ENCODE peak calls at places on chromosomes 16 and 17, in six cellular contexts. One of them, this sample, is unnamed.

GRCh38 chr16:12147681-12148479 is 171.3 kb downstream of the SNX29 start:
- DNase-seq in HEK293T: no peak
- DNase-seq in naive B cell: peak
- DNase-seq in astrocyte: no peak
- DNase-seq in kidney tubule cell: peak
- DNase-seq in effector CD8-positive, alpha-beta T cell: no peak
- DNase-seq in this sample: no peak

GRCh38 chr16:81491522-81492188 is 47.0 kb downstream of the CMIP start:
- DNase-seq in HEK293T: no peak
- DNase-seq in naive B cell: no peak
- DNase-seq in astrocyte: peak
- DNase-seq in kidney tubule cell: no peak
- DNase-seq in effector CD8-positive, alpha-beta T cell: no peak
- DNase-seq in this sample: no peak

GRCh38 chr17:75265614-75266314 is 4.1 kb downstream of the MRPS7 start:
- DNase-seq in HEK293T: no peak
- DNase-seq in naive B cell: no peak
- DNase-seq in astrocyte: no peak
- DNase-seq in kidney tubule cell: no peak
- DNase-seq in effector CD8-positive, alpha-beta T cell: no peak
- DNase-seq in this sample: no peak

GRCh38 chr17:17700251-17700969 is 19.2 kb downstream of the RAI1 start:
- DNase-seq in HEK293T: no peak
- DNase-seq in naive B cell: no peak
- DNase-seq in astrocyte: no peak
- DNase-seq in kidney tubule cell: no peak
- DNase-seq in effector CD8-positive, alpha-beta T cell: no peak
- DNase-seq in this sample: no peak

GRCh38 chr16:3480901-3481695 is 14.2 kb downstream of the C16orf90 start:
- DNase-seq in HEK293T: no peak
- DNase-seq in naive B cell: no peak
- DNase-seq in astrocyte: no peak
- DNase-seq in kidney tubule cell: peak
- DNase-seq in effector CD8-positive, alpha-beta T cell: no peak
- DNase-seq in this sample: no peak

GRCh38 chr16:89908236-89908635 is 10.4 kb upstream of the MC1R start:
- DNase-seq in HEK293T: no peak
- DNase-seq in naive B cell: no peak
- DNase-seq in astrocyte: no peak
- DNase-seq in kidney tubule cell: no peak
- DNase-seq in effector CD8-positive, alpha-beta T cell: no peak
- DNase-seq in this sample: no peak

GRCh38 chr16:87057951-87058560 is 259.1 kb downstream of the C16orf95 start:
- DNase-seq in HEK293T: no peak
- DNase-seq in naive B cell: no peak
- DNase-seq in astrocyte: no peak
- DNase-seq in kidney tubule cell: no peak
- DNase-seq in effector CD8-positive, alpha-beta T cell: no peak
- DNase-seq in this sample: peak

GRCh38 chr16:30005341-30006094 is 5.3 kb downstream of the DOC2A start:
- DNase-seq in HEK293T: peak
- DNase-seq in naive B cell: peak
- DNase-seq in astrocyte: no peak
- DNase-seq in kidney tubule cell: peak
- DNase-seq in effector CD8-positive, alpha-beta T cell: peak
- DNase-seq in this sample: no peak

GRCh38 chr17:15444805-15445204 is 22.6 kb downstream of the CDRT4 start:
- DNase-seq in HEK293T: peak
- DNase-seq in naive B cell: no peak
- DNase-seq in astrocyte: peak
- DNase-seq in kidney tubule cell: no peak
- DNase-seq in effector CD8-positive, alpha-beta T cell: no peak
- DNase-seq in this sample: peak

GRCh38 chr16:85642762-85643281 is 29.7 kb downstream of the GSE1 start:
- DNase-seq in HEK293T: no peak
- DNase-seq in naive B cell: no peak
- DNase-seq in astrocyte: no peak
- DNase-seq in kidney tubule cell: no peak
- DNase-seq in effector CD8-positive, alpha-beta T cell: no peak
- DNase-seq in this sample: no peak

GRCh38 chr17:7323731-7324437 is 5.3 kb downstream of the NEURL4 start:
- DNase-seq in HEK293T: peak
- DNase-seq in naive B cell: peak
- DNase-seq in astrocyte: no peak
- DNase-seq in kidney tubule cell: no peak
- DNase-seq in effector CD8-positive, alpha-beta T cell: peak
- DNase-seq in this sample: no peak

GRCh38 chr17:28612936-28613872 is 781 bp downstream of the RSKR start:
- DNase-seq in HEK293T: peak
- DNase-seq in naive B cell: peak
- DNase-seq in astrocyte: no peak
- DNase-seq in kidney tubule cell: peak
- DNase-seq in effector CD8-positive, alpha-beta T cell: peak
- DNase-seq in this sample: no peak

GRCh38 chr17:35089846-35090193 is 26.3 kb upstream of the RFFL start:
- DNase-seq in HEK293T: no peak
- DNase-seq in naive B cell: no peak
- DNase-seq in astrocyte: no peak
- DNase-seq in kidney tubule cell: peak
- DNase-seq in effector CD8-positive, alpha-beta T cell: no peak
- DNase-seq in this sample: peak

GRCh38 chr17:64172510-64172909 is 42.6 kb upstream of the ERN1 start:
- DNase-seq in HEK293T: no peak
- DNase-seq in naive B cell: no peak
- DNase-seq in astrocyte: no peak
- DNase-seq in kidney tubule cell: no peak
- DNase-seq in effector CD8-positive, alpha-beta T cell: no peak
- DNase-seq in this sample: no peak

GRCh38 chr17:48011405-48012150 is 26.0 kb downstream of the COPZ2 start:
- DNase-seq in HEK293T: peak
- DNase-seq in naive B cell: peak
- DNase-seq in astrocyte: peak
- DNase-seq in kidney tubule cell: peak
- DNase-seq in effector CD8-positive, alpha-beta T cell: no peak
- DNase-seq in this sample: no peak

GRCh38 chr17:46991618-46992017 is 12.6 kb upstream of the RPRML start:
- DNase-seq in HEK293T: no peak
- DNase-seq in naive B cell: peak
- DNase-seq in astrocyte: no peak
- DNase-seq in kidney tubule cell: peak
- DNase-seq in effector CD8-positive, alpha-beta T cell: no peak
- DNase-seq in this sample: no peak